ENCODE peak calls at places on chromosomes 1 and 21, in ten cellular contexts. K, I, L, R, Y, B, N, X, Q and H are unnamed samples.

GRCh38 chr1:184840596-184840995 is 85.9 kb upstream of the EDEM3 start:
- DNase-seq in B (no peak), K (no peak), N (no peak), Y (no peak), X (no peak), Q (no peak), L (no peak), R (no peak), I (no peak), H (no peak)

GRCh38 chr1:56496861-56497772 is 82.2 kb downstream of the PLPP3 start:
- DNase-seq in Q (no peak), N (peak; percentile 22), B (no peak), I (no peak), X (no peak), R (no peak), Y (no peak), L (no peak), K (no peak), H (no peak)

GRCh38 chr21:38909929-38910328 is 104.2 kb downstream of the ETS2 start:
- DNase-seq in I (no peak), Y (no peak), L (no peak), N (no peak), K (no peak), Q (no peak), X (no peak), B (no peak), R (no peak), H (no peak)

GRCh38 chr1:160420881-160421842 is 20.8 kb downstream of the VANGL2 start:
- DNase-seq in L (no peak), R (no peak), X (no peak), K (no peak), Q (no peak), N (no peak), B (no peak), I (no peak), Y (no peak), H (no peak)

GRCh38 chr1:161987872-161988271 is 35.8 kb downstream of the OLFML2B start:
- DNase-seq in L (no peak), K (no peak), X (no peak), Y (no peak), B (no peak), Q (no peak), N (no peak), R (no peak), I (no peak), H (no peak)

GRCh38 chr21:29423051-29423450 is 124.3 kb downstream of the BACH1 start:
- DNase-seq in K (no peak), I (no peak), N (no peak), X (no peak), R (no peak), B (no peak), Q (no peak), Y (no peak), L (peak; percentile 16), H (no peak)

GRCh38 chr1:966135-966602 is at the start of gene PLEKHN1:
- DNase-seq in Q (no peak), L (no peak), X (peak; percentile 59), K (no peak), B (peak; percentile 55), Y (no peak), R (peak; percentile 68), I (no peak), N (no peak), H (no peak)

GRCh38 chr1:39955547-39956539 is 898 bp downstream of the MFSD2A start:
- DNase-seq in I (no peak), L (peak; percentile 52), R (peak; percentile 62), N (peak; percentile 66), Q (no peak), X (peak; percentile 40), K (peak; percentile 29), Y (no peak), B (peak; percentile 31), H (no peak)

GRCh38 chr1:161932668-161933067 is 91.0 kb downstream of the OLFML2B start:
- DNase-seq in K (no peak), Q (no peak), I (no peak), N (no peak), Y (peak; percentile 19), X (no peak), R (no peak), B (no peak), L (no peak), H (no peak)

GRCh38 chr1:226682841-226683800 is 56.0 kb downstream of the ITPKB start:
- DNase-seq in R (no peak), Q (no peak), L (peak; percentile 34), X (no peak), Y (no peak), B (no peak), K (no peak), I (no peak), N (no peak), H (no peak)
- H3K27ac ChIP-seq in R (no peak overlapping the region), Q (no peak overlapping the region), L (no peak overlapping the region), X (no peak overlapping the region), Y (no peak overlapping the region), B (no peak overlapping the region), K (no peak overlapping the region), I (no peak overlapping the region), N (no peak overlapping the region), H (peak overlapping the region; percentile 95)

GRCh38 chr1:226662704-226663326 is 76.3 kb downstream of the ITPKB start:
- DNase-seq in I (peak; percentile 77), Q (no peak), N (peak; percentile 78), L (peak; percentile 79), X (peak; percentile 40), R (peak; percentile 92), K (no peak), B (peak; percentile 95), Y (peak; percentile 68), H (peak; percentile 59)

GRCh38 chr1:226663327-226663704 is 75.8 kb downstream of the ITPKB start:
- DNase-seq in B (no peak), R (peak; percentile 54), K (no peak), X (no peak), L (no peak), N (no peak), Q (no peak), I (no peak), Y (no peak), H (no peak)

GRCh38 chr1:226666164-226666506 is 72.9 kb downstream of the ITPKB start:
- DNase-seq in R (no peak), K (no peak), X (no peak), Y (no peak), I (no peak), B (no peak), N (no peak), L (no peak), Q (no peak), H (no peak)

GRCh38 chr1:226665505-226666163 is 73.4 kb downstream of the ITPKB start:
- DNase-seq in N (no peak), B (no peak), X (no peak), R (no peak), Q (no peak), I (no peak), L (no peak), Y (no peak), K (no peak), H (no peak)

DNA sequence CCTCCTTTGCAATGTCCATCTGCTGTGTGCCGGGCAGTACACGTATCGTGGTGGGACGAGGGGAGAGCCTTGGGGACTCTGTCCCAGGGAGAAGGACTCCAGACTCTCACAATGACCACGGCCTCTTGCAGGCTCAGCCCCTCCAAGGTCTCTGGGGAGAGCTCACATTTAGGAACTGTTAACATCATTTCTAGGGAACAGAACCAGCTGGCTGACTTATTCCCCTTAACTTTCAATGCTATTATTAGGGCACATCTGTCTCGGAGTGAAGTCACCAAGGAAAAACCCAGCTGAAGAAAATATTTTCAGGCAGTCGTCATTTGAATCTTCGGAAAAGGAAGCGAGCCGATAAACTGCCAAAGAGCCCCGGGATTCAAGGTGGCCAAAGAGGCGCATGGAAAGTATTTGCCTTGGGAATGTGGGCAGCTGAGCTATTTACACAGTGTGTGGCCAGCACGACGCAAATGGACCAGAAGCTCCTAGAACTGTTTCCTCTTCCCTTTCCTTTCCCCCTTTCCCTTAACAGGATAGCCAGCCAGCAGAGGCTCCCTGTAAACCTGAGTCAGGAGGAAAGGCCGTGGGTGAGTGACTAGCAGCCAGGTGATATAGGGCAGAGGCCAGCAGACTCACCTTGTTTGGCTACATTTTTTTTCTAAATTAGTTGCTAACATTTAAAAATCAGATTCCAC is 74.5 kb downstream of the ITPKB start:
- DNase-seq in Q (no peak), B (peak; percentile 70), R (peak; percentile 48), L (no peak), N (no peak), K (no peak), I (peak; percentile 67), Y (no peak), X (no peak), H (no peak)
- H3K27ac ChIP-seq in Q (no peak overlapping the region), B (peak overlapping the region; percentile 85), R (no peak overlapping the region), L (no peak overlapping the region), N (no peak overlapping the region), K (no peak overlapping the region), I (no peak overlapping the region), Y (peak overlapping the region; percentile 86), X (no peak overlapping the region), H (no peak overlapping the region)

DNA sequence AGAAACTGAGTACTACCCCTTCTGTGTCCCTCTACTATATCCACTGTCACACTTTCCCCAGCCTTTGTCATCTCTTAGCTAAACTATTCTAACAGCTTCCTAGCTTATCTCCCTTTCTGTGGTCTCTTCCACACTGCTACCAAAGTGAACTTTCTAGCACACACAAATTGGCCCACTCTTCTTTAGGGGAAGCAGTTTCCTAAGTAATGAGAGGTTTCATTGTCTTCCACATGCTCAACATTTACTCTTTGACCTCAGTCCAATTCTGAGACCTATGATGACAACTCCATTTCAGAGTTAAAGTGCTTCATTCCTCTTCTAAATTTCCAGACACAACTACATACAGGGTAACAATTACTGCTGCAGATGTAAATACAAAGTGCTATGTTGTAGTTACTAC is 32.9 kb downstream of the SCYL3 start:
- DNase-seq in R (no peak), Y (no peak), Q (no peak), B (no peak), I (no peak), K (no peak), X (no peak), N (no peak), L (no peak), H (no peak)
- H3K27ac ChIP-seq in R (no peak overlapping the region), Y (no peak overlapping the region), Q (no peak overlapping the region), B (no peak overlapping the region), I (no peak overlapping the region), K (no peak overlapping the region), X (no peak overlapping the region), N (no peak overlapping the region), L (no peak overlapping the region), H (no peak overlapping the region)

GRCh38 chr21:27265492-27265891 is 298.6 kb upstream of the ADAMTS5 start:
- DNase-seq in Q (no peak), I (no peak), Y (no peak), L (no peak), N (no peak), X (no peak), R (no peak), K (no peak), B (no peak), H (no peak)

GRCh38 chr21:27269646-27270045 is 302.8 kb upstream of the ADAMTS5 start:
- DNase-seq in N (no peak), L (peak; percentile 51), X (no peak), Q (no peak), B (peak; percentile 94), R (no peak), K (no peak), I (no peak), Y (no peak), H (no peak)

DNA sequence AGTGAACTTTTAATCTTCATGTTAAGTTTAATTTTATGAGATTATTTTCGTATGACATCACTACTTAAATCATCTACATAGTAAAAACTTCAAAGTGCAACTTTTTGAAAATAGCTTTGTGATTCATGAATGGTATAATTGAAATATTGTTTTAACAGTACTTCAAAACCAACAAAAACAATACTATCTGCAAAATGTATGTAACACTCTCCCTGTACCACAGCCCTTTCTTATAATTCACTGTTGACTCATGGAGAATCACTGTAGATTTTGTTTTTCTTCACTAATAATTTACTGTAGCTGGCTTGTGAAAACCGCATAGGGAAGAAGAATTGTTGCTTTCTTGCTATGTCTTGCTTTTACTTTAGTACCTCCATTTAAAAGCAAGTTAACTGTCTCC is 301.4 kb upstream of the ADAMTS5 start:
- DNase-seq in L (no peak), I (no peak), Y (no peak), X (no peak), N (no peak), R (no peak), K (no peak), Q (no peak), B (peak; percentile 33), H (no peak)
- H3K27ac ChIP-seq in L (no peak overlapping the region), I (peak overlapping the region; percentile 84), Y (no peak overlapping the region), X (no peak overlapping the region), N (no peak overlapping the region), R (no peak overlapping the region), K (no peak overlapping the region), Q (no peak overlapping the region), B (peak overlapping the region; percentile 57), H (no peak overlapping the region)